ENCODE peak calls at places on chromosomes 1 and 21, in six cellular contexts. One of them, this sample, is unnamed. For H3K9me3, the result is how much of the 10 kb centered on the place peaks cover.

GRCh38 chr1:14780271-14780670 is 181.8 kb downstream of the KAZN start:
- DNase-seq in GM12878: no peak
- DNase-seq in transverse colon: no peak
- DNase-seq in CD4-positive, alpha-beta memory T cell: no peak
- DNase-seq in cardiac muscle cell: no peak
- DNase-seq in neuronal stem cell: no peak
- DNase-seq in this sample: no peak

GRCh38 chr1:14999441-14999840 is 154.1 kb upstream of the TMEM51 start:
- DNase-seq in neuronal stem cell: no peak
- DNase-seq in cardiac muscle cell: no peak
- DNase-seq in transverse colon: no peak
- DNase-seq in GM12878: no peak
- DNase-seq in CD4-positive, alpha-beta memory T cell: no peak
- DNase-seq in this sample: no peak

GRCh38 chr1:160748877-160749269 is 9.8 kb downstream of the SLAMF7 start:
- DNase-seq in neuronal stem cell: no peak
- DNase-seq in CD4-positive, alpha-beta memory T cell: no peak
- DNase-seq in GM12878: no peak
- DNase-seq in cardiac muscle cell: no peak
- DNase-seq in transverse colon: no peak
- DNase-seq in this sample: no peak

GRCh38 chr1:154765970-154766369 is 104.1 kb downstream of the KCNN3 start:
- DNase-seq in GM12878: no peak
- DNase-seq in neuronal stem cell: no peak
- DNase-seq in cardiac muscle cell: peak
- DNase-seq in CD4-positive, alpha-beta memory T cell: no peak
- DNase-seq in transverse colon: no peak
- DNase-seq in this sample: no peak

GRCh38 chr1:7575041-7575400 is 196.1 kb upstream of the VAMP3 start:
- DNase-seq in cardiac muscle cell: no peak
- DNase-seq in neuronal stem cell: no peak
- DNase-seq in CD4-positive, alpha-beta memory T cell: no peak
- DNase-seq in GM12878: no peak
- DNase-seq in transverse colon: no peak
- DNase-seq in this sample: no peak

GRCh38 chr1:148379697-148380096 is 103.4 kb downstream of the PPIAL4G start:
- DNase-seq in CD4-positive, alpha-beta memory T cell: no peak
- DNase-seq in GM12878: no peak
- DNase-seq in cardiac muscle cell: no peak
- DNase-seq in neuronal stem cell: no peak
- DNase-seq in transverse colon: no peak
- DNase-seq in this sample: no peak

GRCh38 chr1:227059076-227059475 is 119.0 kb downstream of the COQ8A start:
- DNase-seq in CD4-positive, alpha-beta memory T cell: no peak
- DNase-seq in transverse colon: no peak
- DNase-seq in cardiac muscle cell: no peak
- DNase-seq in GM12878: no peak
- DNase-seq in neuronal stem cell: no peak
- DNase-seq in this sample: no peak

GRCh38 chr1:110229348-110230001 is 19.4 kb downstream of the KCNC4 start:
- DNase-seq in CD4-positive, alpha-beta memory T cell: no peak
- DNase-seq in neuronal stem cell: no peak
- DNase-seq in GM12878: no peak
- DNase-seq in transverse colon: no peak
- DNase-seq in cardiac muscle cell: no peak
- DNase-seq in this sample: no peak

GRCh38 chr1:87642581-87643129 is 314.0 kb downstream of the LMO4 start:
- DNase-seq in cardiac muscle cell: peak
- DNase-seq in neuronal stem cell: peak
- DNase-seq in transverse colon: no peak
- DNase-seq in GM12878: no peak
- DNase-seq in CD4-positive, alpha-beta memory T cell: no peak
- DNase-seq in this sample: no peak

GRCh38 chr1:204093421-204093717 is 20.5 kb downstream of the SOX13 start:
- DNase-seq in transverse colon: peak
- DNase-seq in GM12878: no peak
- DNase-seq in CD4-positive, alpha-beta memory T cell: no peak
- DNase-seq in neuronal stem cell: no peak
- DNase-seq in cardiac muscle cell: no peak
- DNase-seq in this sample: no peak

GRCh38 chr1:155125946-155126493 is 1.7 kb upstream of the EFNA1 start:
- DNase-seq in GM12878: no peak
- DNase-seq in cardiac muscle cell: no peak
- DNase-seq in neuronal stem cell: peak
- DNase-seq in CD4-positive, alpha-beta memory T cell: no peak
- DNase-seq in transverse colon: peak
- DNase-seq in this sample: peak

GRCh38 chr21:32990666-32991065 is 35.1 kb upstream of the OLIG2 start:
- DNase-seq in GM12878: no peak
- DNase-seq in neuronal stem cell: no peak
- DNase-seq in transverse colon: no peak
- DNase-seq in CD4-positive, alpha-beta memory T cell: no peak
- DNase-seq in cardiac muscle cell: no peak
- DNase-seq in this sample: no peak

GRCh38 chr1:16189003-16189402 is 23.4 kb downstream of the ARHGEF19 start:
- DNase-seq in CD4-positive, alpha-beta memory T cell: no peak
- DNase-seq in transverse colon: peak
- DNase-seq in GM12878: no peak
- DNase-seq in neuronal stem cell: no peak
- DNase-seq in cardiac muscle cell: no peak
- DNase-seq in this sample: no peak

GRCh38 chr1:88684482-88685238 is 587 bp downstream of the PKN2 start:
- DNase-seq in cardiac muscle cell: peak
- DNase-seq in transverse colon: peak
- DNase-seq in neuronal stem cell: peak
- DNase-seq in GM12878: no peak
- DNase-seq in CD4-positive, alpha-beta memory T cell: peak
- DNase-seq in this sample: peak

GRCh38 chr1:1578371-1578940 is 3.8 kb upstream of the SSU72 start:
- DNase-seq in cardiac muscle cell: no peak
- DNase-seq in neuronal stem cell: no peak
- DNase-seq in CD4-positive, alpha-beta memory T cell: no peak
- DNase-seq in GM12878: no peak
- DNase-seq in transverse colon: no peak
- DNase-seq in this sample: no peak

GRCh38 chr1:109477821-109478220 is 5.9 kb upstream of the ATXN7L2 start:
- DNase-seq in neuronal stem cell: no peak
- DNase-seq in GM12878: no peak
- DNase-seq in CD4-positive, alpha-beta memory T cell: no peak
- DNase-seq in transverse colon: no peak
- DNase-seq in cardiac muscle cell: no peak
- DNase-seq in this sample: no peak

GRCh38 chr1:165857046-165857801 is 29.8 kb downstream of the UCK2 start:
- DNase-seq in CD4-positive, alpha-beta memory T cell: no peak
- DNase-seq in GM12878: no peak
- DNase-seq in cardiac muscle cell: no peak
- DNase-seq in neuronal stem cell: no peak
- DNase-seq in transverse colon: no peak
- DNase-seq in this sample: no peak

GRCh38 chr1:24391882-24392603 is 21.5 kb downstream of the STPG1 start:
- DNase-seq in transverse colon: peak
- DNase-seq in cardiac muscle cell: peak
- DNase-seq in GM12878: peak
- DNase-seq in neuronal stem cell: peak
- DNase-seq in CD4-positive, alpha-beta memory T cell: peak
- DNase-seq in this sample: peak

GRCh38 chr1:177413982-177414654 is 243.4 kb downstream of the BRINP2 start:
- DNase-seq in GM12878: no peak
- DNase-seq in cardiac muscle cell: no peak
- DNase-seq in transverse colon: no peak
- DNase-seq in neuronal stem cell: no peak
- DNase-seq in CD4-positive, alpha-beta memory T cell: no peak
- DNase-seq in this sample: no peak

GRCh38 chr1:119982006-119982405 is 85.7 kb upstream of the ADAM30 start:
- DNase-seq in neuronal stem cell: no peak
- DNase-seq in transverse colon: no peak
- DNase-seq in CD4-positive, alpha-beta memory T cell: no peak
- DNase-seq in cardiac muscle cell: no peak
- DNase-seq in GM12878: no peak
- DNase-seq in this sample: no peak

GRCh38 chr1:159959451-159959850 is 5.4 kb upstream of the SLAMF9 start:
- DNase-seq in transverse colon: no peak
- DNase-seq in CD4-positive, alpha-beta memory T cell: no peak
- DNase-seq in cardiac muscle cell: no peak
- DNase-seq in neuronal stem cell: no peak
- DNase-seq in GM12878: no peak
- DNase-seq in this sample: no peak

GRCh38 chr1:235885654-235886238 is 19.0 kb upstream of the LYST start:
- DNase-seq in neuronal stem cell: no peak
- DNase-seq in cardiac muscle cell: no peak
- DNase-seq in transverse colon: no peak
- DNase-seq in CD4-positive, alpha-beta memory T cell: no peak
- DNase-seq in GM12878: no peak
- DNase-seq in this sample: no peak

GRCh38 chr1:28297826-28298225 is 31.0 kb upstream of the MED18 start:
- DNase-seq in neuronal stem cell: no peak
- DNase-seq in GM12878: peak
- DNase-seq in transverse colon: no peak
- DNase-seq in cardiac muscle cell: no peak
- DNase-seq in CD4-positive, alpha-beta memory T cell: no peak
- DNase-seq in this sample: no peak

GRCh38 chr21:45228656-45229240 is 58.9 kb downstream of the POFUT2 start:
- DNase-seq in GM12878: no peak
- DNase-seq in neuronal stem cell: no peak
- DNase-seq in CD4-positive, alpha-beta memory T cell: no peak
- DNase-seq in cardiac muscle cell: no peak
- DNase-seq in transverse colon: no peak
- DNase-seq in this sample: no peak

GRCh38 chr1:90714521-90714951 is 2.6 kb downstream of the BARHL2 start:
- DNase-seq in transverse colon: no peak
- DNase-seq in CD4-positive, alpha-beta memory T cell: no peak
- DNase-seq in GM12878: no peak
- DNase-seq in neuronal stem cell: no peak
- DNase-seq in cardiac muscle cell: no peak
- DNase-seq in this sample: no peak

GRCh38 chr1:19046972-19047371 is 90.5 kb upstream of the IFFO2 start:
- DNase-seq in CD4-positive, alpha-beta memory T cell: no peak
- DNase-seq in transverse colon: no peak
- DNase-seq in GM12878: no peak
- DNase-seq in neuronal stem cell: no peak
- DNase-seq in cardiac muscle cell: no peak
- DNase-seq in this sample: peak

GRCh38 chr1:58929667-58930325 is 145.9 kb upstream of the JUN start:
- DNase-seq in GM12878: no peak
- DNase-seq in CD4-positive, alpha-beta memory T cell: peak
- DNase-seq in cardiac muscle cell: no peak
- DNase-seq in transverse colon: peak
- DNase-seq in neuronal stem cell: no peak
- DNase-seq in this sample: no peak

GRCh38 chr1:26696645-26697440 is 1.0 kb downstream of the ARID1A start:
- DNase-seq in transverse colon: peak
- DNase-seq in neuronal stem cell: no peak
- DNase-seq in cardiac muscle cell: peak
- DNase-seq in CD4-positive, alpha-beta memory T cell: peak
- DNase-seq in GM12878: no peak
- DNase-seq in this sample: peak

GRCh38 chr1:160850993-160851392 is 11.7 kb downstream of the CD244 start:
- DNase-seq in transverse colon: peak
- DNase-seq in GM12878: no peak
- DNase-seq in CD4-positive, alpha-beta memory T cell: no peak
- DNase-seq in cardiac muscle cell: no peak
- DNase-seq in neuronal stem cell: no peak
- DNase-seq in this sample: no peak

GRCh38 chr1:185581020-185581419 is 153.2 kb upstream of the HMCN1 start:
- DNase-seq in transverse colon: no peak
- DNase-seq in cardiac muscle cell: no peak
- DNase-seq in CD4-positive, alpha-beta memory T cell: no peak
- DNase-seq in neuronal stem cell: no peak
- DNase-seq in GM12878: no peak
- DNase-seq in this sample: no peak
- H3K9me3 ChIP-seq in transverse colon: under half
- H3K9me3 ChIP-seq in cardiac muscle cell: under half
- H3K9me3 ChIP-seq in CD4-positive, alpha-beta memory T cell: under half
- H3K9me3 ChIP-seq in neuronal stem cell: under half
- H3K9me3 ChIP-seq in GM12878: under half
- H3K9me3 ChIP-seq in this sample: under half

DNA sequence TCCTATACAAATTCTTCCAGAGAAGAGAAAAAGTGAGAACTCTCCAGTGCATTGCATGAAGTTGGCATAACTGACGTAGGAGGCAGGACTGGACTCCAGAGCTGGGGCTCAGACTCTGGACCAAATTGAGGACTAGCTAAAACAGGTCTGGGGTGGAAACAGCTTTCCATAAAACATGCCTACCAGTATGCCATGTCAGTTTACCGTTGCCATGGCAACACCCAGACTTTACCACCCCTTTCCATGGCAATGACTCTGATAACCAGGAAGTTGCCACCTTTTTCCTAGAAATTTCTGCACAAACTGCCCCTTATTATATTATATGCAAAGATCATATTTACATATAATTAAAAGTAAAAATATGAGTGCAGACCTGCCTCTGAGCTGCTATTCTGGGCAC is 8.9 kb upstream of the ZBTB8B start:
- DNase-seq in GM12878: no peak
- DNase-seq in transverse colon: no peak
- DNase-seq in neuronal stem cell: no peak
- DNase-seq in cardiac muscle cell: no peak
- DNase-seq in CD4-positive, alpha-beta memory T cell: no peak
- DNase-seq in this sample: no peak
- H3K9me3 ChIP-seq in GM12878: under half
- H3K9me3 ChIP-seq in transverse colon: under half
- H3K9me3 ChIP-seq in neuronal stem cell: under half
- H3K9me3 ChIP-seq in cardiac muscle cell: under half
- H3K9me3 ChIP-seq in CD4-positive, alpha-beta memory T cell: under half
- H3K9me3 ChIP-seq in this sample: under half

GRCh38 chr1:3537359-3537758 is 73.9 kb downstream of the MEGF6 start:
- DNase-seq in transverse colon: no peak
- DNase-seq in GM12878: no peak
- DNase-seq in CD4-positive, alpha-beta memory T cell: no peak
- DNase-seq in neuronal stem cell: no peak
- DNase-seq in cardiac muscle cell: no peak
- DNase-seq in this sample: no peak

GRCh38 chr1:3541465-3541864 is 69.8 kb downstream of the MEGF6 start:
- DNase-seq in neuronal stem cell: no peak
- DNase-seq in CD4-positive, alpha-beta memory T cell: no peak
- DNase-seq in GM12878: no peak
- DNase-seq in transverse colon: no peak
- DNase-seq in cardiac muscle cell: no peak
- DNase-seq in this sample: no peak

GRCh38 chr1:3541930-3542329 is 69.4 kb downstream of the MEGF6 start:
- DNase-seq in CD4-positive, alpha-beta memory T cell: no peak
- DNase-seq in GM12878: no peak
- DNase-seq in transverse colon: no peak
- DNase-seq in neuronal stem cell: no peak
- DNase-seq in cardiac muscle cell: no peak
- DNase-seq in this sample: no peak

GRCh38 chr1:3540876-3541275 is 70.4 kb downstream of the MEGF6 start:
- DNase-seq in transverse colon: no peak
- DNase-seq in neuronal stem cell: no peak
- DNase-seq in CD4-positive, alpha-beta memory T cell: no peak
- DNase-seq in GM12878: no peak
- DNase-seq in cardiac muscle cell: no peak
- DNase-seq in this sample: no peak

GRCh38 chr1:3539707-3540425 is 71.4 kb downstream of the MEGF6 start:
- DNase-seq in CD4-positive, alpha-beta memory T cell: no peak
- DNase-seq in transverse colon: no peak
- DNase-seq in neuronal stem cell: no peak
- DNase-seq in GM12878: no peak
- DNase-seq in cardiac muscle cell: no peak
- DNase-seq in this sample: no peak
- H3K9me3 ChIP-seq in CD4-positive, alpha-beta memory T cell: under half
- H3K9me3 ChIP-seq in transverse colon: under half
- H3K9me3 ChIP-seq in neuronal stem cell: under half
- H3K9me3 ChIP-seq in GM12878: under half
- H3K9me3 ChIP-seq in cardiac muscle cell: under half
- H3K9me3 ChIP-seq in this sample: under half

GRCh38 chr21:27379381-27379780 is 412.5 kb upstream of the ADAMTS5 start:
- DNase-seq in transverse colon: no peak
- DNase-seq in GM12878: no peak
- DNase-seq in cardiac muscle cell: no peak
- DNase-seq in CD4-positive, alpha-beta memory T cell: no peak
- DNase-seq in neuronal stem cell: no peak
- DNase-seq in this sample: no peak
- H3K9me3 ChIP-seq in transverse colon: under half
- H3K9me3 ChIP-seq in GM12878: under half
- H3K9me3 ChIP-seq in cardiac muscle cell: under half
- H3K9me3 ChIP-seq in CD4-positive, alpha-beta memory T cell: under half
- H3K9me3 ChIP-seq in neuronal stem cell: under half
- H3K9me3 ChIP-seq in this sample: under half